ENCODE peak calls at places on chromosomes 5 and 9, in seven cellular contexts. M is tibial nerve, J is PC-9, Q is body of pancreas, O is A549, P is heart left ventricle, T is ovary. V is an unnamed sample. For H3K4me1, the result is how much of the 10 kb centered on the place peaks cover.

GRCh38 chr9:99368341-99369326 is 146.6 kb downstream of the SEC61B start:
- DNase-seq in M (no peak), J (no peak), Q (peak), O (no peak), P (peak), T (peak), V (peak)

GRCh38 chr9:13163287-13163686 is 116.2 kb downstream of the MPDZ start:
- DNase-seq in M (no peak), J (no peak), Q (no peak), O (no peak), P (no peak), T (no peak), V (no peak)

GRCh38 chr5:10036136-10036535 is 213.6 kb downstream of the ATPSCKMT start:
- DNase-seq in M (no peak), J (peak), Q (no peak), O (no peak), P (no peak), T (no peak), V (no peak)

GRCh38 chr5:96259211-96259772 is 173.8 kb downstream of the PCSK1 start:
- DNase-seq in M (no peak), J (peak), Q (no peak), O (peak), P (no peak), T (no peak), V (no peak)

GRCh38 chr5:16539169-16539666 is 73.6 kb upstream of the ZNF622 start:
- DNase-seq in M (peak), J (peak), Q (peak), O (peak), P (peak), T (no peak), V (peak)

GRCh38 chr9:86764230-86765039 is 182.9 kb downstream of the GAS1 start:
- DNase-seq in M (no peak), J (no peak), Q (no peak), O (no peak), P (no peak), T (no peak), V (no peak)

GRCh38 chr5:138748630-138749081 is 4.6 kb upstream of the CTNNA1 start:
- DNase-seq in M (peak), J (peak), Q (no peak), O (no peak), P (no peak), T (no peak), V (peak)

GRCh38 chr5:72224946-72225427 is 95.1 kb downstream of the MRPS27 start:
- DNase-seq in M (no peak), J (no peak), Q (no peak), O (no peak), P (no peak), T (no peak), V (no peak)

GRCh38 chr9:81211741-81212140 is 477.6 kb downstream of the TLE1 start:
- DNase-seq in M (no peak), J (no peak), Q (no peak), O (no peak), P (no peak), T (no peak), V (no peak)

GRCh38 chr5:150918613-150919012 is 13.8 kb upstream of the ZNF300 start:
- DNase-seq in M (no peak), J (no peak), Q (no peak), O (no peak), P (no peak), T (no peak), V (no peak)

GRCh38 chr5:107855171-107855570 is 184.4 kb upstream of the EFNA5 start:
- DNase-seq in M (no peak), J (no peak), Q (no peak), O (peak), P (no peak), T (no peak), V (no peak)

GRCh38 chr5:157004893-157005551 is 42.0 kb upstream of the TIMD4 start:
- DNase-seq in M (no peak), J (no peak), Q (no peak), O (peak), P (no peak), T (no peak), V (no peak)

GRCh38 chr5:24804221-24804681 is 159.5 kb upstream of the CDH10 start:
- DNase-seq in M (no peak), J (peak), Q (no peak), O (no peak), P (no peak), T (no peak), V (no peak)

GRCh38 chr9:37619806-37620205 is 27.4 kb upstream of the TOMM5 start:
- DNase-seq in M (no peak), J (no peak), Q (no peak), O (no peak), P (no peak), T (no peak), V (no peak)

GRCh38 chr9:101458955-101459631 is 23.5 kb upstream of the ALDOB start:
- DNase-seq in M (no peak), J (peak), Q (no peak), O (peak), P (no peak), T (no peak), V (no peak)

GRCh38 chr9:121826711-121827110 is 175.3 kb downstream of the DAB2IP start:
- DNase-seq in M (no peak), J (no peak), Q (no peak), O (no peak), P (no peak), T (no peak), V (no peak)

GRCh38 chr9:88578486-88579362 is 43.7 kb downstream of the NXNL2 start:
- DNase-seq in M (peak), J (peak), Q (peak), O (peak), P (peak), T (peak), V (peak)

GRCh38 chr9:126440938-126441337 is 114.3 kb downstream of the MVB12B start:
- DNase-seq in M (no peak), J (no peak), Q (no peak), O (no peak), P (no peak), T (no peak), V (no peak)

GRCh38 chr5:87015908-87016307 is 251.8 kb upstream of the RASA1 start:
- DNase-seq in M (no peak), J (no peak), Q (no peak), O (no peak), P (no peak), T (no peak), V (no peak)

GRCh38 chr5:179124853-179125788 is 64.9 kb downstream of the ZNF354C start:
- DNase-seq in M (no peak), J (no peak), Q (no peak), O (no peak), P (no peak), T (no peak), V (no peak)

GRCh38 chr5:96282020-96282419 is 151.0 kb downstream of the PCSK1 start:
- DNase-seq in M (no peak), J (no peak), Q (no peak), O (no peak), P (no peak), T (no peak), V (no peak)

GRCh38 chr5:36371366-36371765 is 69.7 kb upstream of the RANBP3L start:
- DNase-seq in M (no peak), J (no peak), Q (no peak), O (no peak), P (no peak), T (no peak), V (no peak)

GRCh38 chr5:56585466-56585865 is 229.9 kb upstream of the MAP3K1 start:
- DNase-seq in M (no peak), J (no peak), Q (no peak), O (no peak), P (no peak), T (no peak), V (no peak)

GRCh38 chr5:136799806-136800372 is 434.5 kb upstream of the TRPC7 start:
- DNase-seq in M (no peak), J (no peak), Q (no peak), O (no peak), P (no peak), T (no peak), V (no peak)

GRCh38 chr5:119386945-119387344 is 31.1 kb downstream of the TNFAIP8 start:
- DNase-seq in M (no peak), J (no peak), Q (peak), O (no peak), P (peak), T (no peak), V (no peak)

GRCh38 chr9:109297899-109298298 is 23.0 kb downstream of the EPB41L4B start:
- DNase-seq in M (no peak), J (peak), Q (no peak), O (peak), P (no peak), T (no peak), V (no peak)

GRCh38 chr5:100406640-100407039 is 128.5 kb upstream of the FAM174A start:
- DNase-seq in M (no peak), J (no peak), Q (no peak), O (no peak), P (peak), T (no peak), V (no peak)

GRCh38 chr9:15711531-15712295 is 158.9 kb downstream of the CCDC171 start:
- DNase-seq in M (no peak), J (no peak), Q (no peak), O (no peak), P (no peak), T (no peak), V (no peak)

GRCh38 chr5:141521244-141521781 is 32.4 kb downstream of the PCDHGC5 start:
- DNase-seq in M (peak), J (peak), Q (no peak), O (peak), P (peak), T (no peak), V (no peak)

GRCh38 chr9:31104249-31104648 is 1280.2 kb upstream of the ACO1 start:
- DNase-seq in M (no peak), J (no peak), Q (no peak), O (no peak), P (no peak), T (no peak), V (no peak)

GRCh38 chr9:31100311-31100710 is 1284.1 kb upstream of the ACO1 start:
- DNase-seq in M (no peak), J (no peak), Q (no peak), O (no peak), P (no peak), T (no peak), V (no peak)

GRCh38 chr9:31103836-31104235 is 1280.6 kb upstream of the ACO1 start:
- DNase-seq in M (no peak), J (no peak), Q (no peak), O (no peak), P (no peak), T (no peak), V (no peak)
- TF ChIP-seq CTCF in M (no peak), J (no peak), Q (no peak), O (no peak), P (no peak), T (no peak), V (no peak)

DNA sequence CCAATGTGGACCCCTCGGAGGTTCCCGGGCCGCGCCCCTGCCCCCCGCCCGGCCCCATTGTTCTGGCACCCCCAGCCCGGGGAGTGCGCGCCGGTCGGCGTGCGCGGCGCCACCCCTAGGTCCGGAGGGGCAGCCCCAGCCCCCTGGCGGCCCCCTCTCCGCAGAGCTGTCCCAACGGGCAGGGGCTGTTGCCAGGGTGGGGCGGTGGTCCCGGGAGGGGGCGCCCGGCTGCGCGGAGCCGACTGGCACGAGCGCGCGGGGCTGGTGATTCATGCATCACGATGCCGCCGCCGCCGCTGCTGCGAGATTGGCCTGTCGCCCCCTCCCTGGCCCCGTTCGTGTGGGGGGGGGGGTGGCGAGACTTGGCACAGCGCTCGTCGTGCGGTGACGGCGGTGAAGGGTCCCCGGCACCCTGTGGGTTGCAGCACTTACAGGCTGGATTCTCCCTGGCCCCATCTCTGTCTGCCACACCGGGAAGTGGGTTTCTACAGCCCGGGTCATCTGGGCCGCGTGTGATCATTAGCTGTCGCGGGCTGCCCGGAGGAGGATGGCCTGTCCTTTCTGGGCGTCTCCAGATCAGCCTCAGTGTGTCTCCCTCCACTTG is 756 bp downstream of the NCS1 start:
- DNase-seq in M (no peak), J (no peak), Q (peak), O (no peak), P (no peak), T (peak), V (peak)
- H3K27ac ChIP-seq in M (peak), J (no peak), Q (no peak), O (peak), P (no peak), T (no peak), V (no peak)

GRCh38 chr9:96636368-96636767 is 16.7 kb upstream of the CDC14B start:
- DNase-seq in M (no peak), J (no peak), Q (no peak), O (no peak), P (no peak), T (no peak), V (no peak)

GRCh38 chr9:96641514-96641913 is 13.6 kb downstream of the PRXL2C start:
- DNase-seq in M (no peak), J (no peak), Q (no peak), O (no peak), P (no peak), T (no peak), V (no peak)

GRCh38 chr9:96644137-96644536 is 11.0 kb downstream of the PRXL2C start:
- DNase-seq in M (no peak), J (peak), Q (no peak), O (peak), P (no peak), T (no peak), V (no peak)

DNA sequence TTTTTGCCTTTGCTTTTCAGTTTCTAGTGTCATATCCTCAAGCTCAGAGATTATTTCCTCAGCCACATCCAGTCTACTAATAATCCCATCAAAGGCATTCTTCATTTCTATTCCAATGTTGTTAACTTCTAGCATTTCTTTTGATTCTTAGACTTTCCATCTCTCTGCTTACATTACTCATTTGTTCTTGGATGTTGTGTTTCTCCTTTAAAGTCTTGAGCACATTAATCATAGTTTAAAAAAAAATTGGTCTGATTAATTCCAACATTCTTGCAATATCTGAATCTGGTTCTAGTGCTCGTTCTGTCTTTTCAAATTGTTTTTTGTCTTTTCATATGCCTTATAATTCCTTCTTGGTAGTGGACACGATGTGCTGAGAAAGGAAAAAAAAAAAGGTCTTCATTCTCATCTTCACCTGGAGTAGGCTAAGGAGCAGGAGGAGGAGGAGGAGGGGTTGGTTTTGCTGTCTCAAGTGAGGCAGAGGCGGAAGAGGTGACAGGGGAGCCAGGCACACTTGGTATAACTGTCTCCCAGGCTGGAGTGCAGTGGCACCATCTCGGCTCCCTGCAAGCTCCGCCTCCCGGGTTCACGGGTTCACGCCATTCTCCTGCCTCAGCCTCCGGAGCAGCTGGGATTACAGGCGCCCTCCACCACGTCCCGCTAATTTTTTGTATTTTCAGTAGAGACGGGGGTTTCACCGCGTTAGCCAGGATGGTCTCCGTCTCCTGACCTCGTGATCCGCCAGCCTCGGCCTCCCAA is 16.3 kb downstream of the PRXL2C start:
- DNase-seq in M (no peak), J (no peak), Q (no peak), O (no peak), P (no peak), T (no peak), V (no peak)
- H3K4me1 ChIP-seq in M (under half), J (under half), Q (under half), O (under half), P (under half), T (under half), V (under half)

DNA sequence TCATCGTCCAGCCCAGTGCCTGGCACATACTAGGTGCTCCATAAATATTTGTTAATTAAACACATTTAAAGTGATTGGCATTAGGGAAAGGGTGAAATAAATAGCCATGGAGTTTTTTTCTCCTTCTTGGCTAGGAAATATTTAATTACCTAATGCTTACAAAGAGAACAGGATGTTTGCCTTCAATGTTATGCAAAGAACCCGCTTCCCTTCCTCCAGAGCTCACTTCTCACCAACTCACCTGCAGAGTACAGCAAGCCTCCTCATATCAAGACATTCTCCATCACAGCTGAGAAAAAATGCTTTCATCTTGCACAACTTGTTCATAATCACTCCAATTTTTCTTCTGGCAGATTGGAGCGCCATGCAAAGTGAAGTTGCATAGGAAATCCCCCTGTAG is 161.7 kb upstream of the STK32A start:
- DNase-seq in M (no peak), J (no peak), Q (no peak), O (no peak), P (no peak), T (no peak), V (no peak)
- TF ChIP-seq CTCF in M (no peak), J (no peak), Q (no peak), O (no peak), P (no peak), T (no peak), V (no peak)

GRCh38 chr5:44875661-44876250 is 67.0 kb downstream of the MRPS30 start:
- DNase-seq in M (no peak), J (peak), Q (no peak), O (peak), P (no peak), T (no peak), V (no peak)
- H3K27ac ChIP-seq in M (no peak), J (peak), Q (no peak), O (peak), P (no peak), T (no peak), V (no peak)

DNA sequence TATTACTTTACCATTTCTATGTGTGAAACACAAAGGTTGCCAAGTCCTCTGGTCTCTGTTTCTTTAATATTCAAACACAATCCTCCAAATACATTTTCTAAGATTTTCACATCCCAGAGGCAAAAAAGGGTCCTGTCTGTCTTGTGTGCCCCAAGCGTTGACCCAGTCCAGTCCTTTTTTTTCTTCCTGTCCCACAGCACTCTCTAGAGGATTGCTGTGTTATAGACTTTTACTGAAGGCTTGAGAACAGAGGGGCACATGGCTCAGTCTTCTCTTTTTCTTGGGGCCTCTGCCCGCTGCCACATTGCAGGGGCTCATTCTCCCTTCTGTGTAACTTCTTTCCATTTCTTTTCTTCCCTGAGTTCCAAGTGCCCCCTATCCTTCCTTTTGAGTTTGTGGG is 78.6 kb upstream of the SLC28A3 start:
- DNase-seq in M (no peak), J (no peak), Q (no peak), O (no peak), P (no peak), T (no peak), V (no peak)
- H3K4me1 ChIP-seq in M (under half), J (under half), Q (under half), O (under half), P (under half), T (under half), V (under half)

DNA sequence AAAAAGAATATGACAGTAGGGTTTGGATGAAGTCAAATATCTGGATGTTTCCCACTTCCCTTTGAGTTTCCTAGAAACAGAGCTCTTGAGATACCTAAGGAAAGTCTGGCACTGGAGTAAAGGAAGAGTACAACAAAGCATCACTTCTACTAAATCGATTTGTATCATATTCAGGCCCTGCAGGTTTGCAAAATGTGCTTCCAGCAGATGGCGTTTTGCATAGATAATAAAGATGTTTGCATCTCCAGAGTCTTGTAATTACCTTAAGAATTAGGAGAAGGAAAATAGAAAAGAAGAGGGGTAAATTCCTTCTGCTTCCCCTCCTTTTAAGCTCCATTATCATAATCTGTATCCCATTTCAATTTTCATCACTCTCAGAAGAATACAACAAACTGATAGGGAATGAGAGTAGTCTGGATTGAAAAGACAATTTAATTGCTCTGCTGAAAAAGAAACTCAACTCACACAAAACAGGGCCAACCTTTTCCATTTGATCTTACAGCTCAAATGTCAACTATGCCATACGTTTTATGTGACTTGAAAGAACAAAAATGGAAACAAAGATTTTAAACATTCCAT is 380.4 kb downstream of the PTPRD start:
- DNase-seq in M (no peak), J (no peak), Q (no peak), O (no peak), P (no peak), T (no peak), V (no peak)
- TF ChIP-seq CTCF in M (no peak), J (no peak), Q (no peak), O (no peak), P (peak), T (no peak), V (no peak)

V was measured in psoas muscle.